ENCODE peak calls at places on chromosome 11, in seven cellular contexts. One of them, this sample, is unnamed.

GRCh38 chr11:58003591-58003990 is 20.1 kb upstream of the OR9Q1 start:
- DNase-seq in transverse colon: no peak
- DNase-seq in AG04450: no peak
- DNase-seq in GM04503: no peak
- DNase-seq in activated naive CD4-positive, alpha-beta T cell treated with anti-CD3 and anti-CD28 coated beads, Interleukin-2, amount 50 U/mL, for 72 hours: no peak
- DNase-seq in WTC11: no peak
- DNase-seq in pons: no peak
- DNase-seq in this sample: no peak

GRCh38 chr11:44574620-44575287 is 9.3 kb downstream of the CD82 start:
- DNase-seq in transverse colon: no peak
- DNase-seq in AG04450: peak
- DNase-seq in GM04503: peak
- DNase-seq in activated naive CD4-positive, alpha-beta T cell treated with anti-CD3 and anti-CD28 coated beads, Interleukin-2, amount 50 U/mL, for 72 hours: no peak
- DNase-seq in WTC11: no peak
- DNase-seq in pons: no peak
- DNase-seq in this sample: peak

GRCh38 chr11:111347002-111347722 is 31.9 kb downstream of the POU2AF1 start:
- DNase-seq in transverse colon: no peak
- DNase-seq in AG04450: no peak
- DNase-seq in GM04503: no peak
- DNase-seq in activated naive CD4-positive, alpha-beta T cell treated with anti-CD3 and anti-CD28 coated beads, Interleukin-2, amount 50 U/mL, for 72 hours: no peak
- DNase-seq in WTC11: no peak
- DNase-seq in pons: no peak
- DNase-seq in this sample: no peak

GRCh38 chr11:75518771-75519653 is 6.7 kb downstream of the GDPD5 start:
- DNase-seq in transverse colon: no peak
- DNase-seq in AG04450: no peak
- DNase-seq in GM04503: no peak
- DNase-seq in activated naive CD4-positive, alpha-beta T cell treated with anti-CD3 and anti-CD28 coated beads, Interleukin-2, amount 50 U/mL, for 72 hours: no peak
- DNase-seq in WTC11: no peak
- DNase-seq in pons: no peak
- DNase-seq in this sample: no peak

GRCh38 chr11:72084076-72084475 is 3.4 kb downstream of the LRRC51 start:
- DNase-seq in transverse colon: no peak
- DNase-seq in AG04450: no peak
- DNase-seq in GM04503: no peak
- DNase-seq in activated naive CD4-positive, alpha-beta T cell treated with anti-CD3 and anti-CD28 coated beads, Interleukin-2, amount 50 U/mL, for 72 hours: no peak
- DNase-seq in WTC11: no peak
- DNase-seq in pons: no peak
- DNase-seq in this sample: no peak

GRCh38 chr11:127875076-127875475 is 712.3 kb downstream of the ETS1 start:
- DNase-seq in transverse colon: no peak
- DNase-seq in AG04450: no peak
- DNase-seq in GM04503: no peak
- DNase-seq in activated naive CD4-positive, alpha-beta T cell treated with anti-CD3 and anti-CD28 coated beads, Interleukin-2, amount 50 U/mL, for 72 hours: no peak
- DNase-seq in WTC11: no peak
- DNase-seq in pons: no peak
- DNase-seq in this sample: no peak

GRCh38 chr11:35842958-35843357 is 100.9 kb upstream of the LDLRAD3 start:
- DNase-seq in transverse colon: no peak
- DNase-seq in AG04450: no peak
- DNase-seq in GM04503: no peak
- DNase-seq in activated naive CD4-positive, alpha-beta T cell treated with anti-CD3 and anti-CD28 coated beads, Interleukin-2, amount 50 U/mL, for 72 hours: no peak
- DNase-seq in WTC11: no peak
- DNase-seq in pons: no peak
- DNase-seq in this sample: no peak

GRCh38 chr11:293293-293851 is 4.4 kb downstream of the PGGHG start:
- DNase-seq in transverse colon: no peak
- DNase-seq in AG04450: no peak
- DNase-seq in GM04503: no peak
- DNase-seq in activated naive CD4-positive, alpha-beta T cell treated with anti-CD3 and anti-CD28 coated beads, Interleukin-2, amount 50 U/mL, for 72 hours: no peak
- DNase-seq in WTC11: no peak
- DNase-seq in pons: no peak
- DNase-seq in this sample: no peak

GRCh38 chr11:128764617-128765095 is 70.8 kb downstream of the FLI1 start:
- DNase-seq in transverse colon: peak
- DNase-seq in AG04450: no peak
- DNase-seq in GM04503: no peak
- DNase-seq in activated naive CD4-positive, alpha-beta T cell treated with anti-CD3 and anti-CD28 coated beads, Interleukin-2, amount 50 U/mL, for 72 hours: no peak
- DNase-seq in WTC11: no peak
- DNase-seq in pons: no peak
- DNase-seq in this sample: no peak

GRCh38 chr11:119791701-119792151 is 62.7 kb upstream of the NECTIN1 start:
- DNase-seq in transverse colon: no peak
- DNase-seq in AG04450: no peak
- DNase-seq in GM04503: no peak
- DNase-seq in activated naive CD4-positive, alpha-beta T cell treated with anti-CD3 and anti-CD28 coated beads, Interleukin-2, amount 50 U/mL, for 72 hours: no peak
- DNase-seq in WTC11: no peak
- DNase-seq in pons: no peak
- DNase-seq in this sample: no peak

GRCh38 chr11:100778386-100778785 is 91.3 kb downstream of the ARHGAP42 start:
- DNase-seq in transverse colon: no peak
- DNase-seq in AG04450: no peak
- DNase-seq in GM04503: no peak
- DNase-seq in activated naive CD4-positive, alpha-beta T cell treated with anti-CD3 and anti-CD28 coated beads, Interleukin-2, amount 50 U/mL, for 72 hours: no peak
- DNase-seq in WTC11: no peak
- DNase-seq in pons: no peak
- DNase-seq in this sample: no peak

GRCh38 chr11:18036456-18036855 is 9.6 kb downstream of the TPH1 start:
- DNase-seq in transverse colon: no peak
- DNase-seq in AG04450: no peak
- DNase-seq in GM04503: no peak
- DNase-seq in activated naive CD4-positive, alpha-beta T cell treated with anti-CD3 and anti-CD28 coated beads, Interleukin-2, amount 50 U/mL, for 72 hours: no peak
- DNase-seq in WTC11: no peak
- DNase-seq in pons: no peak
- DNase-seq in this sample: no peak